ENCODE peak calls at places on chromosomes 13 and 19, in ten cellular contexts. A is sigmoid colon, I is upper lobe of left lung, T is testis, D is H1, O is tibial nerve, W is suprapubic skin, G is HCT116, B is body of pancreas, L is A549. M is an unnamed sample.

GRCh38 chr19:34244611-34245299 is 9.6 kb upstream of the GARRE1 start:
- DNase-seq in T (no peak), D (no peak), W (peak), I (no peak), G (no peak), L (no peak), B (peak), O (no peak), A (no peak), M (no peak)

GRCh38 chr13:42405665-42406390 is 133.9 kb downstream of the AKAP11 start:
- DNase-seq in L (no peak), I (no peak), A (no peak), W (no peak), O (no peak), G (no peak), B (no peak), D (no peak), T (no peak), M (no peak)

GRCh38 chr19:3029070-3029923 is at the start of gene TLE2:
- DNase-seq in W (no peak), G (no peak), T (no peak), B (peak), A (no peak), D (no peak), O (no peak), L (no peak), I (peak), M (no peak)

GRCh38 chr19:23802290-23802689 is 43.6 kb upstream of the ZNF681 start:
- DNase-seq in T (no peak), B (no peak), A (no peak), O (no peak), L (no peak), W (no peak), I (no peak), G (no peak), D (no peak), M (no peak)

GRCh38 chr19:42303101-42303464 is 659 bp upstream of the PAFAH1B3 start:
- DNase-seq in A (no peak), D (no peak), O (no peak), T (no peak), L (no peak), G (no peak), I (no peak), W (no peak), B (no peak), M (no peak)

GRCh38 chr13:94233401-94233800 is 246.1 kb downstream of the DCT start:
- DNase-seq in A (peak), D (no peak), L (peak), G (no peak), I (no peak), B (no peak), O (peak), W (no peak), T (no peak), M (no peak)

GRCh38 chr13:112182251-112182650 is 115.3 kb downstream of the SOX1 start:
- DNase-seq in B (no peak), I (peak), A (no peak), O (no peak), G (no peak), L (no peak), W (no peak), T (no peak), D (no peak), M (no peak)

GRCh38 chr13:42574435-42575311 is 721 bp downstream of the TNFSF11 start:
- DNase-seq in A (no peak), D (no peak), I (peak), B (no peak), O (no peak), T (no peak), L (no peak), W (no peak), G (no peak), M (peak)

GRCh38 chr19:23698711-23699520 is 11.9 kb upstream of the ZNF675 start:
- DNase-seq in B (peak), A (no peak), G (no peak), L (no peak), W (no peak), I (no peak), D (no peak), O (no peak), T (no peak), M (no peak)

GRCh38 chr13:42924290-42924803 is 67.7 kb downstream of the EPSTI1 start:
- DNase-seq in B (no peak), O (no peak), I (no peak), T (no peak), D (no peak), L (no peak), G (no peak), A (no peak), W (no peak), M (no peak)

GRCh38 chr13:32857689-32858088 is 158.5 kb upstream of the KL start:
- DNase-seq in D (no peak), T (no peak), W (no peak), L (no peak), G (no peak), O (no peak), B (no peak), I (no peak), A (no peak), M (no peak)

GRCh38 chr13:28138012-28138755 is at the start of gene PAN3:
- DNase-seq in G (peak), W (peak), T (peak), L (peak), B (peak), I (peak), A (peak), D (peak), O (peak), M (peak)
- TF ChIP-seq POLR2A in G (peak), W (no peak), T (no peak), L (peak), B (peak), I (peak), A (peak), D (peak), O (peak), M (no peak)

GRCh38 chr19:10882108-10882457 is 10.7 kb downstream of the CARM1 start:
- DNase-seq in G (no peak), B (no peak), D (no peak), A (no peak), I (no peak), W (no peak), T (no peak), L (no peak), O (no peak), M (no peak)

GRCh38 chr19:10878253-10878652 is 6.9 kb downstream of the CARM1 start:
- DNase-seq in T (no peak), G (no peak), O (no peak), L (no peak), W (no peak), D (no peak), A (no peak), I (no peak), B (no peak), M (no peak)

GRCh38 chr19:10884273-10884672 is 12.9 kb downstream of the CARM1 start:
- DNase-seq in I (no peak), T (no peak), W (no peak), O (no peak), G (peak), B (no peak), L (no peak), D (no peak), A (peak), M (no peak)

GRCh38 chr19:10885241-10886169 is 14.2 kb downstream of the CARM1 start:
- DNase-seq in A (no peak), I (no peak), L (no peak), G (no peak), D (no peak), T (no peak), O (no peak), B (no peak), W (no peak), M (no peak)

DNA sequence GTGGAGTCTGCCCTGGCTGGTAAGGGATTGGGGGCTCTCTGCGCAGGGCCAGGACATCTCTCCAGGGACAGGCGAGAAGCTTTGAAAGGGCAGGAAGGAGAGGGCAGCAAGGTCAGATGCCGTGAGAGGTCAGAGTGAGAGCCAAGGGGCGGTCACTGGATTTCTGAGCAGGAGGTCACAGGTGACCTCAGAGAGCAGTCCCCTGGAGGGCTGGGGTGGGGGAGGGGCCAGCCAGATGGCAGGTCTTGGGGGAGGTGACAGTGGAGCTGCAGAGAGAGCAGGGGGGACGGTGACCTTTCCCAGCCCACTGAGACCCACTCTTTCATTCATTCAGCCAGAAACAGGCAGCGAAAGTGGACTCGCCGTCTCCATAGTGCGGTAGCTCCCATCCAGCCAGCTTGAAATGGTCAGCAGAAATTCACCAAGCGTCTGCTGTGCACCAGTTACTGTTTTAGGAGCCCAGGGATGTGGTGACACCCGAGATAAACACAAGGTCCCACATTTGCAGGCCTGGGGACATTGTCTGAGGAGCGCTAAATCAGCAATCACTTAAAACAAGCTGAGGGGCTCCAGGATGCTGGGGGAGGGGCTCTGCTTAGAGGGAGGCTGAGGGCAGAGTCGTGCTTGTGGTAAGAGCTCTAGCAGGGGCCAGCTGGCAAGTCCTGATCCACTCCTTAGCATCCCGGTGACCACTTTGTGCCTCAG is 10.2 kb downstream of the CARM1 start:
- DNase-seq in T (no peak), L (no peak), W (no peak), G (no peak), D (no peak), O (no peak), B (no peak), I (no peak), A (no peak), M (no peak)
- H3K4me3 ChIP-seq in T (no peak), L (no peak), W (no peak), G (no peak), D (no peak), O (no peak), B (no peak), I (no peak), A (no peak), M (no peak)

GRCh38 chr13:51330741-51331140 is 8.8 kb upstream of the SERPINE3 start:
- DNase-seq in W (no peak), L (no peak), G (no peak), D (no peak), A (no peak), O (no peak), T (peak), B (no peak), I (no peak), M (no peak)
- H3K27ac ChIP-seq in W (no peak), L (no peak), G (no peak), D (no peak), A (no peak), O (no peak), T (no peak), B (no peak), I (no peak), M (no peak)

GRCh38 chr19:12881172-12881808 is at the start of gene DNASE2:
- DNase-seq in B (peak), W (peak), G (peak), T (peak), A (peak), L (peak), I (peak), D (peak), O (peak), M (peak)
- TF ChIP-seq POLR2A in B (peak), W (no peak), G (peak), T (peak), A (peak), L (peak), I (peak), D (no peak), O (peak), M (peak)

DNA sequence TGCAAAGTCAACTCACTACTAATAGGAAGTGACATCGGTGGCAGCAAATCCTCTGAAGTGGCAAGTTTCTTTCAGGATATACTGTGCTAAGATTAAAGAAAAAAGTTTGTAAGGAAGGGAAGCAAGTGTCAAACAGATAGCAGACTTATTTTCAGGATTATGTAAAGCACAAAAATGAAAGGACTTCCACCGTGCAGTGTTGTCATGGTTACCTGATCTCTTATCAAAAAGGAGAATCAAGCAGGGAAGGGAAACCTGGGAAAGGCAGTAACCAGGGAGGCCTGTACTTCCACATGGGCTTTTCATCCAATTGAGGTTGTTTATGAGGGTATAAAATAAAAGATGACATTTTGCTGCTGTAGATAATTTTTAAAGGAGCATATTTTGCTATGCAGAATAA is 117.2 kb upstream of the FNDC3A start:
- DNase-seq in D (no peak), L (no peak), W (no peak), I (no peak), T (no peak), O (no peak), B (no peak), G (no peak), A (no peak), M (no peak)
- H3K4me3 ChIP-seq in D (no peak), L (no peak), W (no peak), I (no peak), T (no peak), O (no peak), B (no peak), G (no peak), A (no peak), M (no peak)

GRCh38 chr19:1917926-1918325 is 12.7 kb downstream of the ADAT3 start:
- DNase-seq in T (no peak), L (no peak), I (peak), G (no peak), A (no peak), O (no peak), W (no peak), D (no peak), B (no peak), M (no peak)
- H3K27ac ChIP-seq in T (no peak), L (no peak), I (no peak), G (no peak), A (no peak), O (no peak), W (no peak), D (no peak), B (no peak), M (no peak)

GRCh38 chr13:113448885-113449692 is 4.2 kb downstream of the ADPRHL1 start:
- DNase-seq in D (no peak), G (peak), O (peak), A (peak), L (peak), T (peak), B (peak), W (peak), I (peak), M (peak)
- TF ChIP-seq POLR2A in D (no peak), G (no peak), O (no peak), A (no peak), L (peak), T (no peak), B (peak), W (no peak), I (peak), M (no peak)

GRCh38 chr13:46377554-46377953 is 9.5 kb downstream of the RUBCNL start:
- DNase-seq in W (no peak), L (no peak), B (no peak), T (no peak), I (no peak), A (no peak), D (no peak), G (no peak), O (no peak), M (no peak)

GRCh38 chr13:46382224-46382623 is 4.8 kb downstream of the RUBCNL start:
- DNase-seq in L (no peak), I (no peak), O (no peak), G (no peak), D (no peak), A (no peak), T (no peak), B (no peak), W (no peak), M (no peak)

GRCh38 chr13:46374710-46375109 is 12.3 kb downstream of the RUBCNL start:
- DNase-seq in L (no peak), G (no peak), W (no peak), D (no peak), O (no peak), I (no peak), T (no peak), B (no peak), A (no peak), M (no peak)

GRCh38 chr13:46380242-46380641 is 6.8 kb downstream of the RUBCNL start:
- DNase-seq in I (no peak), O (no peak), B (no peak), A (no peak), L (no peak), W (no peak), D (no peak), G (no peak), T (no peak), M (no peak)

GRCh38 chr13:46378411-46378810 is 8.6 kb downstream of the RUBCNL start:
- DNase-seq in D (no peak), G (no peak), T (no peak), W (no peak), I (no peak), O (no peak), A (no peak), L (no peak), B (no peak), M (no peak)
- H3K4me3 ChIP-seq in D (no peak), G (no peak), T (no peak), W (no peak), I (no peak), O (no peak), A (no peak), L (no peak), B (no peak), M (no peak)

GRCh38 chr13:28753208-28753892 is 34.6 kb upstream of the SLC46A3 start:
- DNase-seq in L (peak), I (no peak), T (peak), G (peak), A (peak), W (no peak), D (no peak), O (peak), B (peak), M (no peak)

GRCh38 chr13:28747851-28748250 is 29.1 kb upstream of the SLC46A3 start:
- DNase-seq in A (no peak), W (no peak), D (no peak), L (no peak), G (no peak), O (no peak), I (no peak), B (no peak), T (no peak), M (no peak)

GRCh38 chr13:28751210-28751935 is 32.6 kb upstream of the SLC46A3 start:
- DNase-seq in O (no peak), G (no peak), A (no peak), B (no peak), I (no peak), W (no peak), D (no peak), T (no peak), L (no peak), M (no peak)

GRCh38 chr13:28753946-28754345 is 35.2 kb upstream of the SLC46A3 start:
- DNase-seq in W (no peak), T (no peak), O (no peak), B (no peak), I (no peak), L (no peak), A (no peak), D (no peak), G (no peak), M (no peak)

DNA sequence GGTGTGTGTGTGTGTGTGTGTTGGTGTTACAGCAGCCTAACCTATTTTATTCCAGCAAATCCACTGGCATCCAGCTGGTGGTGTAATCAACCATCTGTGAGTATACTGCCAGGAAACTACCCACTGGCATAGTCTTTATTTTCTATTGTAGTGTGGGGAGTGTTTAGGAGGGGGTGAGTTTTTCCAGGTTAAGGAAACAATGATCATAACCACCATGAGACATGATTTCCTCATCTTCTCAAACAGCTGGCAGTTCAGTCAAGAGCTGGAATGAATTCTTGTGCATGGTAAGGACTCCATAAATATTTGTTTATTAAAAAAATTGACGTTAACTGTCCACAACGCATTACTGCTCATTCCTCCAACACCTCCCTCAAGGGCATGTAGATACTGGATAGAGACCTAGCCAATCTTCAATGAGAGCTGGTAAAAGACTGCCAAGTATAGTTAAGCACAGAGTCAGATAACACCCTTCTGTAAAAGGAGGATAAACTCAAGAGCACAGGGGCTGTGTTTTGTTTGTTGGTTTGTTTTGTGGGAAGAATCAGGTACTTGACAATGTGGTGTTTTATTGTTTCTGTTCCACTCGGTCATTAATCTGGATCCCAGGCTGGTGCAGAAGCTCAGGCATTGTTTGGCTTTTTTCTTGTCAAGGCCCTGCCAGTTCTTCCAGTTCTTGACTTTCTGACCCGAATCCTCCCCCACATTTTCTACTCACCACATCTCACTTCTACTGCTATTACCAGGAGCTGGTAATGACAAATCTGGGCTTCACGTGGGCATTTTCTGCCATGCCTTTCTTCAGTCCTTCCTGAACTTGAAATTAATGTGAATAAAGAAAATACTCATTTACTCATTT is 31.6 kb upstream of the SLC46A3 start:
- DNase-seq in B (no peak), I (no peak), T (no peak), A (no peak), L (peak), W (no peak), D (no peak), O (no peak), G (no peak), M (no peak)
- H3K27ac ChIP-seq in B (no peak), I (no peak), T (no peak), A (no peak), L (peak), W (no peak), D (no peak), O (no peak), G (no peak), M (no peak)